ENCODE peak calls at places on chromosomes 2 and 18, in six cellular contexts. X is NCI-H1105, B is midbrain, Z is astrocyte, R is epithelial cell of prostate, F is posterior vena cava. N is an unnamed sample.
A peak's percentile ranks its signal among the peaks of the same experiment; 100 is the strongest.

GRCh38 chr2:24832526-24832925 is 39.3 kb downstream of the CENPO start:
- DNase-seq in F (peak; percentile 59), X (no peak), Z (no peak), R (no peak), B (no peak), N (no peak)

GRCh38 chr2:217573565-217573964 is 429.2 kb downstream of the TNS1 start:
- DNase-seq in R (no peak), F (no peak), B (no peak), Z (peak; percentile 78), X (no peak), N (no peak)

GRCh38 chr2:17086990-17087389 is 421.4 kb upstream of the CYRIA start:
- DNase-seq in X (no peak), R (no peak), B (no peak), F (no peak), Z (no peak), N (no peak)

GRCh38 chr18:76405761-76406356 is 89.2 kb downstream of the ZNF516 start:
- DNase-seq in Z (no peak), F (peak; percentile 85), B (no peak), R (no peak), X (no peak), N (peak; percentile 78)

GRCh38 chr18:32389868-32390267 is 80.8 kb downstream of the GAREM1 start:
- DNase-seq in R (no peak), X (peak; percentile 93), Z (no peak), B (no peak), F (no peak), N (no peak)

GRCh38 chr2:25380023-25380422 is 38.3 kb upstream of the DNMT3A start:
- DNase-seq in F (peak; percentile 10), X (no peak), R (no peak), Z (no peak), B (no peak), N (no peak)

GRCh38 chr18:58565021-58565420 is 63.9 kb downstream of the ALPK2 start:
- DNase-seq in Z (no peak), X (no peak), B (peak; percentile 21), R (no peak), F (no peak), N (no peak)

GRCh38 chr2:86037141-86037794 is 68.4 kb downstream of the POLR1A start:
- DNase-seq in Z (peak; percentile 90), R (no peak), X (peak; percentile 65), F (peak; percentile 89), B (no peak), N (peak; percentile 67)

GRCh38 chr18:10412933-10413332 is 41.5 kb upstream of the APCDD1 start:
- DNase-seq in X (no peak), F (no peak), B (no peak), R (peak; percentile 96), Z (no peak), N (no peak)

GRCh38 chr2:47050762-47051161 is 104.3 kb downstream of the STPG4 start:
- DNase-seq in X (no peak), B (no peak), Z (no peak), F (no peak), R (no peak), N (no peak)

GRCh38 chr2:210577263-210578071 is 21.1 kb downstream of the CPS1 start:
- DNase-seq in R (no peak), X (peak; percentile 13), F (no peak), B (peak; percentile 64), Z (peak; percentile 30), N (no peak)

N was measured in activated naive CD8-positive, alpha-beta T cell treated with anti-CD3 and anti-CD28 coated beads, Interleukin-2, amount 50 U/mL, for 24 hours.